ENCODE peak calls at places on chromosomes 6 and 20, in ten cellular contexts. M, R, P, D, S, H, W, T, G and F are unnamed samples.

GRCh38 chr20:37453836-37454235 is 67.2 kb upstream of the NNAT start:
- DNase-seq in S (no peak), M (no peak), R (no peak), T (no peak), D (no peak), H (no peak), P (no peak), W (no peak), G (no peak), F (no peak)

GRCh38 chr6:79640146-79641111 is 9.3 kb downstream of the SH3BGRL2 start:
- DNase-seq in D (no peak), M (no peak), P (no peak), S (peak; percentile 59), R (no peak), T (peak; percentile 28), W (peak; percentile 24), G (no peak), H (no peak), F (peak; percentile 73)

GRCh38 chr20:50085481-50086365 is 27.2 kb downstream of the UBE2V1 start:
- DNase-seq in P (peak; percentile 40), M (peak; percentile 36), R (peak; percentile 72), D (peak; percentile 52), W (peak; percentile 46), T (peak; percentile 80), H (peak; percentile 54), S (peak; percentile 79), G (peak; percentile 79), F (peak; percentile 84)

GRCh38 chr6:6466967-6467761 is 121.4 kb upstream of the LY86 start:
- DNase-seq in P (no peak), M (no peak), G (peak; percentile 64), D (no peak), H (no peak), S (no peak), T (no peak), R (peak; percentile 99), W (no peak), F (no peak)

GRCh38 chr20:4366076-4366475 is 350.7 kb upstream of the RNF24 start:
- DNase-seq in H (no peak), D (no peak), M (no peak), R (peak; percentile 80), W (no peak), P (no peak), T (no peak), G (peak; percentile 16), S (no peak), F (no peak)

GRCh38 chr20:11451793-11452291 is 465.9 kb upstream of the BTBD3 start:
- DNase-seq in M (no peak), D (no peak), W (no peak), T (no peak), G (peak; percentile 66), H (no peak), R (no peak), P (no peak), S (no peak), F (no peak)

GRCh38 chr6:109894181-109894580 is 83.9 kb upstream of the GPR6 start:
- DNase-seq in P (no peak), H (no peak), G (no peak), R (no peak), S (no peak), M (no peak), T (no peak), W (no peak), D (no peak), F (no peak)

GRCh38 chr20:2946988-2947961 is 74.0 kb downstream of the PTPRA start:
- DNase-seq in H (no peak), T (peak; percentile 15), D (no peak), W (no peak), S (no peak), R (no peak), M (no peak), G (peak; percentile 78), P (no peak), F (no peak)